ENCODE peak calls at places on chromosomes 6 and 20, in four cellular contexts. X is K562, W is GM12878, B is HepG2. M is an unnamed sample.

GRCh38 chr6:1609662-1610496 is at the start of gene FOXC1:
- DNase-seq in W (no peak), X (no peak), B (peak; percentile 71), M (peak; percentile 97)

GRCh38 chr6:70900061-70900460 is 56.8 kb downstream of the B3GAT2 start:
- DNase-seq in X (no peak), W (no peak), B (no peak), M (no peak)

GRCh38 chr6:53300656-53301551 is 47.8 kb downstream of the ELOVL5 start:
- DNase-seq in X (no peak), B (peak; percentile 15), W (no peak), M (peak; percentile 53)

GRCh38 chr20:47907031-47907670 is 121.9 kb upstream of the SULF2 start:
- DNase-seq in B (no peak), X (no peak), W (no peak), M (no peak)

GRCh38 chr6:71181565-71181964 is 107.0 kb upstream of the OGFRL1 start:
- DNase-seq in B (peak; percentile 3), X (no peak), W (no peak), M (no peak)

GRCh38 chr6:82976179-82976578 is 89.5 kb downstream of the UBE3D start:
- DNase-seq in X (no peak), B (no peak), W (no peak), M (no peak)

GRCh38 chr20:52493177-52493711 is 301.7 kb upstream of the ZFP64 start:
- DNase-seq in X (no peak), W (no peak), B (no peak), M (peak; percentile 94)

GRCh38 chr6:122717350-122717749 is 62.2 kb upstream of the FABP7 start:
- DNase-seq in B (no peak), W (no peak), X (no peak), M (no peak)

GRCh38 chr6:10369896-10370295 is 45.0 kb downstream of the TFAP2A start:
- DNase-seq in W (no peak), B (no peak), X (no peak), M (no peak)

GRCh38 chr6:125094563-125094962 is 59.0 kb upstream of the TPD52L1 start:
- DNase-seq in W (no peak), X (no peak), B (no peak), M (no peak)

GRCh38 chr20:37534401-37535157 is 6.9 kb upstream of the BLCAP start:
- DNase-seq in X (peak; percentile 47), B (peak; percentile 83), W (peak; percentile 90), M (peak; percentile 95)

GRCh38 chr6:42367353-42368011 is 84.2 kb downstream of the TRERF1 start:
- DNase-seq in X (no peak), W (peak; percentile 59), B (no peak), M (no peak)

GRCh38 chr20:45946149-45946970 is 11.9 kb downstream of the PCIF1 start:
- DNase-seq in B (peak; percentile 97), W (no peak), X (no peak), M (no peak)

GRCh38 chr6:163739968-163740367 is 325.4 kb downstream of the QKI start:
- DNase-seq in X (no peak), B (no peak), W (no peak), M (no peak)

GRCh38 chr6:29490552-29490951 is 2.8 kb upstream of the MAS1L start:
- DNase-seq in W (no peak), B (no peak), X (peak; percentile 25), M (no peak)

GRCh38 chr20:60627751-60628565 is 624.1 kb upstream of the CDH4 start:
- DNase-seq in W (no peak), B (no peak), X (no peak), M (no peak)

GRCh38 chr6:2764610-2765165 is 505 bp upstream of the WRNIP1 start:
- DNase-seq in X (peak; percentile 97), B (peak; percentile 50), W (no peak), M (no peak)

GRCh38 chr20:51144476-51144875 is 121.6 kb upstream of the KCNG1 start:
- DNase-seq in W (no peak), B (no peak), X (no peak), M (no peak)

GRCh38 chr6:20182926-20183521 is 29.2 kb downstream of the MBOAT1 start:
- DNase-seq in B (no peak), X (no peak), W (no peak), M (no peak)

GRCh38 chr6:138052783-138053182 is 54.4 kb downstream of the PERP start:
- DNase-seq in W (no peak), X (no peak), B (no peak), M (no peak)

GRCh38 chr20:14543040-14543439 is 205.6 kb upstream of the FLRT3 start:
- DNase-seq in B (no peak), W (no peak), X (no peak), M (no peak)

GRCh38 chr20:44020406-44021148 is 105.9 kb downstream of the TOX2 start:
- DNase-seq in B (no peak), W (no peak), X (no peak), M (no peak)

GRCh38 chr6:33082702-33083101 is 6.9 kb downstream of the HLA-DPB1 start:
- DNase-seq in W (no peak), B (peak; percentile 55), X (peak; percentile 33), M (no peak)

GRCh38 chr20:12305555-12305954 is 387.9 kb downstream of the BTBD3 start:
- DNase-seq in B (no peak), W (no peak), X (no peak), M (no peak)

GRCh38 chr6:38209291-38209865 is 389.9 kb downstream of the ZFAND3 start:
- DNase-seq in X (no peak), W (no peak), B (no peak), M (no peak)

GRCh38 chr20:1838479-1839279 is 56.5 kb upstream of the SIRPA start:
- DNase-seq in W (no peak), X (no peak), B (no peak), M (no peak)

GRCh38 chr20:37725165-37725564 is 31.3 kb downstream of the CTNNBL1 start:
- DNase-seq in W (no peak), B (peak; percentile 55), X (no peak), M (no peak)

DNA sequence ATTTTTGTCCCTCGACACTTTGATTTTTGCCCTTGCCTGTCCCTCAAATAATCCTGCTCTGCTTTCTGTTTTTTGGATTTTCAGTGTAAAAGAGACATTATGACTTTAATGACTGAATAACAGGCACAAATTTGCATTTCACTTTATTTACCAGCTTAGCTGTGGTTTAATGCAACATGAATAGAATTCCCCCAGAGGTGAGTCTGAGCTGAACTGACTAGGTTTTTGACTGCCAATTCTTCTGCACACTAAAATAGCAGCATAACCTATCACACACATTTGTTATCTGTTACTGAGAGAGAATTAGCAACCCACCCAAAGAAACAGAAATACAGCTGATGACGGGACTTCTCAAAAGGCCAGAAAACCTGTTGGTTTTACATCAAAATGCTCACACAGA is 3.9 kb upstream of the RBM24 start:
- DNase-seq in W (no peak), B (no peak), X (no peak), M (no peak)
- H2AFZ ChIP-seq in W (no peak overlapping the region), B (no peak overlapping the region), X (no peak overlapping the region), M (no peak overlapping the region)

DNA sequence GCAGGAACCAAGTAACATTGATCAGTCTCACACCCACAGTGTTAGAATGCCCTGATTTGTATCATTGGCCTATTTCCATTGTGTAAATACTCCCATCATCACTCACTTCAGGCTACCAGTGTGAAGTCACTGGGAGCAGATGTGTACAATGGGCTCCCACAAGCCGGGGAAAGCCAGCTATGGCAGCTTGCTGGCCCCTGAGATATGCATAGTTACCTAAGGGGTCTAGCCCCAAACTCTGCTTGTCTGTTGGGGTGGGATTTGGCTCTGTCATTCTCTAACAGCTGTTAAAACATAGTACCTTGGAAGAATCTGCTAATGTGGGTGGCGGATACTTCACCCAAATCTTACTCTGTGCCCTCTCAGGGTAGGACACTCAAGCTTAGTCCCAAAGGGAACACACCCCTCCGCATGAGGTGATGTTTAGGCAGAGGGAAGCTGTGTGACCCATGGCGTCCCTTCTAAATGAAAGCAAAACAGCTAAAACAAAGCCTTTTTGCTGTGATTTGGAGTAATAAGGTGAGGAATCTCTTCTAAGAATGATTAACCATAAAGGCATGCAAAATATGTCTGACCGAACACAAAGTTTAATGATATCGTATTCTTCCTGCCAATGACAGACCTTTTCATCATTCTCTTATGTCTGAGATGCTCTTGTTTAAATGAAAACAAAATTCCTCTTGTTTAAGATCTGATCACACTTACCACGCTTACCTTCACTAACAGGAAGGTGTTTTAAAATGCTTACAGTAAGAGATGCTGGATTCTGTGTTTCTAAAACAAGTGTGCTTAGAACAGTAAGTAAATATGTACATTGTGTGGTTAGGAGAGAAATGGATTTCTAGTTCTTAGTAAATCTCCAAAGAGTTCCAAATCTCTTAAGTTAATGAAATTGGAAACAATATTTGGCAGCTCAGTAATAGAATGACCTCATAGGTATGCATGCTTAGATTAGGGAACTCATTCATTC is 46.0 kb upstream of the PXDC1 start:
- DNase-seq in B (peak; percentile 89), W (no peak), X (no peak), M (peak; percentile 83)
- H3K4me2 ChIP-seq in B (peak overlapping the region; percentile 67), W (no peak overlapping the region), X (no peak overlapping the region), M (peak overlapping the region; percentile 62)

GRCh38 chr6:6932341-6932740 is 175.4 kb upstream of the RREB1 start:
- DNase-seq in W (no peak), X (no peak), B (no peak), M (no peak)

GRCh38 chr6:6931047-6932025 is 176.4 kb upstream of the RREB1 start:
- DNase-seq in W (peak; percentile 15), B (no peak), X (no peak), M (no peak)

GRCh38 chr6:6927437-6928361 is 180.1 kb upstream of the RREB1 start:
- DNase-seq in B (no peak), W (no peak), X (peak; percentile 86), M (no peak)

GRCh38 chr6:6930223-6930880 is 177.4 kb upstream of the RREB1 start:
- DNase-seq in W (no peak), B (no peak), X (no peak), M (no peak)

DNA sequence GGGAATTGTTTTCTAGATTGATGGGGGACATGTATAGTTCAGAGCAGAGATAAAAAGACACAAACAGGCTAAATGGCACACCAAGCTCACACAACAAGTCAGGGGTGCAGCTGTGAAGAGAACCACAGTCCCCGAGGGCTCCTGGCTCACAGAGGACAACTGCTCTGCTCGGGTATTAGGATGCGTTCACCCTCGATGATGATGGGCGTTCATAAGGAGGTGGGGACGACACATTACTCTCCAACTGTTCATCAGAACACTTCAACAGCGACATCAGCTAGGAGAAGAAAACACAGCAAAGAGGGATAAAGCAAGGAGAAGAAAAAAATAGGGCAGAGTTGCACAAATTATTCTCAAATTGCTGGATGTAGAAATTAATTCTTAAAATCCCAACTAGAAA is 174.8 kb upstream of the RREB1 start:
- DNase-seq in W (no peak), X (no peak), B (no peak), M (no peak)
- TF ChIP-seq MYC in W (no peak), X (no peak), B (no peak), M (no peak)

GRCh38 chr6:154538664-154539235 is 28.3 kb upstream of the CNKSR3 start:
- DNase-seq in W (no peak), B (no peak), X (no peak), M (no peak)

GRCh38 chr6:154536922-154537449 is 26.5 kb upstream of the CNKSR3 start:
- DNase-seq in B (no peak), W (no peak), X (no peak), M (no peak)

GRCh38 chr6:154536255-154536654 is 25.8 kb upstream of the CNKSR3 start:
- DNase-seq in W (no peak), X (no peak), B (no peak), M (no peak)

GRCh38 chr6:154537486-154537885 is 27.0 kb upstream of the CNKSR3 start:
- DNase-seq in B (no peak), W (no peak), X (no peak), M (no peak)

GRCh38 chr6:154537942-154538341 is 27.5 kb upstream of the CNKSR3 start:
- DNase-seq in X (no peak), B (peak; percentile 58), W (no peak), M (no peak)
- H2AFZ ChIP-seq in X (no peak overlapping the region), B (no peak overlapping the region), W (no peak overlapping the region), M (no peak overlapping the region)